ENCODE peak calls at places on chromosomes 16 and 17, in four cellular contexts. T, R, U and X are unnamed samples.

GRCh38 chr17:64157669-64158180 is 27.8 kb upstream of the ERN1 start:
- DNase-seq in T (no peak), U (no peak), R (no peak), X (no peak)

GRCh38 chr17:69588739-69589334 is 174.3 kb downstream of the MAP2K6 start:
- DNase-seq in R (no peak), U (no peak), T (no peak), X (no peak)

GRCh38 chr16:67910162-67910561 is 17.1 kb downstream of the PSKH1 start:
- DNase-seq in R (no peak), T (no peak), U (no peak), X (no peak)

GRCh38 chr16:79334127-79334526 is 266.4 kb downstream of the MAF start:
- DNase-seq in R (peak), U (no peak), T (peak), X (no peak)

GRCh38 chr17:65841116-65841515 is 279.7 kb upstream of the AXIN2 start:
- DNase-seq in T (no peak), U (no peak), R (no peak), X (no peak)

GRCh38 chr17:19897901-19898300 is 30.2 kb upstream of the ULK2 start:
- DNase-seq in R (no peak), T (no peak), U (no peak), X (no peak)

GRCh38 chr16:28151180-28151579 is 60.6 kb downstream of the XPO6 start:
- DNase-seq in R (no peak), T (no peak), U (no peak), X (no peak)

GRCh38 chr16:10961231-10961630 is 16.9 kb downstream of the CLEC16A start:
- DNase-seq in R (no peak), T (peak), U (peak), X (no peak)

GRCh38 chr17:7850970-7851437 is 3.9 kb upstream of the TMEM88 start:
- DNase-seq in R (no peak), U (no peak), T (no peak), X (peak)

GRCh38 chr16:71350821-71351557 is 7.5 kb upstream of the CALB2 start:
- DNase-seq in T (no peak), R (no peak), U (no peak), X (no peak)

GRCh38 chr16:49200223-49200820 is 81.3 kb downstream of the CBLN1 start:
- DNase-seq in R (no peak), T (no peak), U (peak), X (no peak)

GRCh38 chr16:84501077-84501735 is 3.3 kb downstream of the MEAK7 start:
- DNase-seq in R (peak), U (no peak), T (no peak), X (no peak)

GRCh38 chr17:18025596-18026407 is 13.2 kb downstream of the ATPAF2 start:
- DNase-seq in R (no peak), U (no peak), T (no peak), X (no peak)

GRCh38 chr16:56675685-56676210 is 6.1 kb downstream of the MT1H start:
- DNase-seq in R (no peak), T (no peak), U (no peak), X (no peak)

GRCh38 chr17:60563743-60564142 is 36.2 kb upstream of the PPM1D start:
- DNase-seq in T (no peak), U (no peak), R (no peak), X (no peak)

GRCh38 chr17:50684612-50685333 is 22.9 kb downstream of the ANKRD40 start:
- DNase-seq in T (peak), U (no peak), R (no peak), X (peak)

GRCh38 chr17:28185658-28186057 is 133.3 kb upstream of the TMEM97 start:
- DNase-seq in R (no peak), U (no peak), T (no peak), X (no peak)

GRCh38 chr17:80882323-80882722 is 109.3 kb upstream of the CHMP6 start:
- DNase-seq in U (no peak), R (no peak), T (no peak), X (no peak)

GRCh38 chr16:557463-558297 is 2.5 kb upstream of the PRR35 start:
- DNase-seq in R (no peak), U (no peak), T (no peak), X (no peak)

GRCh38 chr17:49963626-49964538 is 5.1 kb upstream of the DLX4 start:
- DNase-seq in T (no peak), R (no peak), U (no peak), X (no peak)

GRCh38 chr16:79628501-79628975 is 28.0 kb upstream of the MAF start:
- DNase-seq in U (no peak), T (no peak), R (no peak), X (no peak)

GRCh38 chr17:69468211-69468610 is 53.7 kb downstream of the MAP2K6 start:
- DNase-seq in T (no peak), R (no peak), U (no peak), X (no peak)

GRCh38 chr16:70544548-70544947 is 20.9 kb downstream of the SF3B3 start:
- DNase-seq in T (no peak), U (no peak), R (no peak), X (no peak)

GRCh38 chr16:58011652-58012051 is 10.4 kb downstream of the USB1 start:
- DNase-seq in R (no peak), T (no peak), U (peak), X (no peak)

GRCh38 chr16:73154063-73154870 is 106.3 kb upstream of the ZFHX3 start:
- DNase-seq in T (peak), U (peak), R (no peak), X (no peak)

GRCh38 chr17:18944646-18945045 is 7.3 kb upstream of the SLC5A10 start:
- DNase-seq in T (no peak), R (no peak), U (no peak), X (no peak)

GRCh38 chr16:15538484-15538883 is 104.1 kb downstream of the BMERB1 start:
- DNase-seq in U (no peak), R (no peak), T (no peak), X (no peak)

GRCh38 chr17:1229354-1229890 is 40.8 kb upstream of the BHLHA9 start:
- DNase-seq in U (peak), R (peak), T (peak), X (peak)

GRCh38 chr17:50221500-50222480 is 20.4 kb upstream of the COL1A1 start:
- DNase-seq in R (no peak), U (no peak), T (no peak), X (no peak)

GRCh38 chr17:78343099-78343432 is 16.8 kb downstream of the SOCS3 start:
- DNase-seq in R (peak), U (peak), T (peak), X (no peak)

GRCh38 chr16:4437366-4437765 is 11.7 kb downstream of the DNAJA3 start:
- DNase-seq in R (no peak), T (peak), U (no peak), X (no peak)

GRCh38 chr17:74391771-74392170 is 24.5 kb downstream of the GPR142 start:
- DNase-seq in R (no peak), U (no peak), T (no peak), X (no peak)

GRCh38 chr17:31496601-31497000 is 105.1 kb downstream of the RAB11FIP4 start:
- DNase-seq in T (no peak), U (no peak), R (no peak), X (no peak)

GRCh38 chr17:34291721-34292348 is 6.3 kb downstream of the CCL11 start:
- DNase-seq in R (no peak), T (no peak), U (no peak), X (no peak)

GRCh38 chr16:69107311-69107962 is 2.0 kb downstream of the HAS3 start:
- DNase-seq in R (no peak), U (peak), T (no peak), X (peak)

GRCh38 chr16:4333308-4333638 is 17.4 kb downstream of the GLIS2 start:
- DNase-seq in R (no peak), U (no peak), T (no peak), X (no peak)

DNA sequence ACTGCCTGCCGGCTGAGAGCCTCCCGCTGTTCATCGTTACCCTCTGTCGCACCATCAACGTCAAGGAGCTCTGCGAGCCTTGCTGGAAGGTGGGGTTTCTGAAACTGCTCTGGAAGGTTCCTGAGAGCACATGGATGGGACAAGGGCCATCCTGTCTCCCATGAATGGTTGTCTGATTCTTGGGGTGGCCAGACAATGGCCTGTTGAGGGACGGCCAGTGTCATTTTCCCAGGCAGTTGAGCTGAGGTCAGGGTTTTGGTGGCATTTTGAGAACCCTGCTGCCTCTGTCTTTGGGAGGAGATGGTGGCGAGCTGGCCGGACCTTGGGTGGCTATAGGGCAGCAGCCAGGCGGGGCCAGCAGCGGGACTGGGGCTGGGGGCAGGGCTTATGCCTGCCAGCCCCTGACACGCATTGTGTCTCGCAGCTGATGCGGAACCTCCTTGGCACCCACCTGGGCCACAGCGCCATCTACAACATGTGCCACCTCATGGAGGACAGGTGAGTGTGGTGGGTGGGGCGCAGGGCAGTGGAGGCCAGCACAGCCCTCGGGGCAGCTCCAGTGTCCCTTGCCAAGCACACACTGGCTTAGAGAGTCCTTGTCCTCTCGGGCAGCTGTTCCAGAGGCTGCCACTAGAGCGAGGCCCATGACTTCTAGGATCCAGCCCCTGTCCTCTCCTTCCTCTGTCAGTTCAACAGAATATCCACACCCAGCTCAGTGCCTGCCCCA is 9.1 kb downstream of the TSC2 start:
- DNase-seq in U (no peak), R (no peak), T (no peak), X (no peak)
- TF ChIP-seq CTCF in U (no peak), R (no peak), T (no peak), X (no peak)

GRCh38 chr17:6327007-6327406 is 107.9 kb downstream of the AIPL1 start:
- DNase-seq in T (peak), R (no peak), U (peak), X (no peak)
- TF ChIP-seq CTCF in T (no peak), R (no peak), U (peak), X (no peak)

GRCh38 chr16:51407199-51407598 is 256.1 kb upstream of the SALL1 start:
- DNase-seq in U (no peak), R (no peak), T (no peak), X (no peak)

GRCh38 chr16:51410125-51410524 is 259.1 kb upstream of the SALL1 start:
- DNase-seq in R (no peak), T (no peak), U (no peak), X (no peak)

GRCh38 chr16:51409001-51409675 is 258.1 kb upstream of the SALL1 start:
- DNase-seq in T (no peak), U (no peak), R (no peak), X (no peak)

GRCh38 chr16:51407921-51408320 is 256.9 kb upstream of the SALL1 start:
- DNase-seq in U (no peak), R (no peak), T (no peak), X (no peak)

DNA sequence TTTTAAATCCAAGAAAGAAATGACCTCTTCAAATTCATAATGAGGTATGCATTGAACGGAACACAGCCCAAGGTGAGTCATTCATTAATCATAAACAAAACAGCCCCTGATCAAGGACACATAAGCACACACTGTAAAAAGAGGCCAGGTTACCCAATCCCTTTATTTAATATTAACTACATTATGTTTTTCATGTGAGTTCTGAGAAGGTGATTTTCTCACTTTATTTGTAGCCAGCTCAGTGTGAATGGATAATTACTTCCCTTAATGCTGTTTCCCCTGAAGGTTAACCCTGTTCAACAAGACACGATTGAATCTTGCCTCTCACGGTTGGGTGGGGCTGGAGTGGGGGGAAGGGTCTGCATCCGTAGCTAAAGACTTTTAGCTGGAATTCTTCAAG is 257.3 kb upstream of the SALL1 start:
- DNase-seq in T (no peak), U (no peak), R (peak), X (no peak)
- TF ChIP-seq CTCF in T (no peak), U (no peak), R (no peak), X (no peak)

GRCh38 chr17:67833946-67834631 is 8.8 kb downstream of the BPTF start:
- DNase-seq in T (no peak), U (no peak), R (no peak), X (peak)
- TF ChIP-seq CTCF in T (no peak), U (no peak), R (no peak), X (no peak)

DNA sequence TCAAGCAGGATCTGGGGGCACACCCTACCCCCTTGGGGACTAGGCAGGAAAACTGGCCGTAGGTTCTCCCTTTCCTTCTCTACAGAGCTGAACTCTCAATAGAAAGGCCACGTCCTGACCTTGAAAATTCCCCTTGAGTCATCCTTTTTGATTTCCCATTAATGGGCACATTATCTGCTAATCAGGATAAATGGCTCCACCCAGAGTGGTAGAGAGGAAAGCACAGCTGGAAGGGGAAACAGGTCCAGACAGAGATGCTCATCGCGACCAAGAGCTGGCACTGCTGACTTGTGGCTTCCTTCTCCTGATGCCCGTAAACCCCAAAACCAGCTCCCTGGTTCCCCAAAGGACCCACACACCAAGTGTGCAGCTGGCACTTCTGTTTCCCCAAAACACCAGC is 206.5 kb upstream of the CDH5 start:
- DNase-seq in T (peak), R (no peak), U (no peak), X (no peak)
- TF ChIP-seq CTCF in T (peak), R (no peak), U (no peak), X (no peak)